ENCODE peak calls at places on chromosomes 2 and 18, in five cellular contexts. H is HCT116, A is HepG2, G is GM12878, O is H1. X is an unnamed sample.

GRCh38 chr2:2688231-2688630 is 357.2 kb upstream of the MYT1L start:
- DNase-seq in H (no peak), O (no peak), A (no peak), G (no peak), X (no peak)

GRCh38 chr18:13183790-13184189 is 34.8 kb upstream of the LDLRAD4 start:
- DNase-seq in O (no peak), G (no peak), A (no peak), H (no peak), X (no peak)

GRCh38 chr2:175195012-175195411 is 13.5 kb upstream of the ATP5MC3 start:
- DNase-seq in O (no peak), G (no peak), H (no peak), A (no peak), X (no peak)

GRCh38 chr2:190467575-190468083 is 59.5 kb downstream of the MFSD6 start:
- DNase-seq in O (no peak), A (no peak), G (no peak), H (no peak), X (no peak)

GRCh38 chr18:24514439-24514838 is 54.0 kb downstream of the HRH4 start:
- DNase-seq in A (peak; percentile 30), H (peak; percentile 84), G (no peak), O (no peak), X (peak; percentile 54)

GRCh38 chr2:79876430-79876829 is 363.6 kb downstream of the CTNNA2 start:
- DNase-seq in A (peak; percentile 15), H (no peak), G (no peak), O (no peak), X (no peak)

GRCh38 chr2:70679244-70679643 is 88.8 kb downstream of the ADD2 start:
- DNase-seq in H (no peak), G (no peak), A (no peak), O (no peak), X (no peak)

GRCh38 chr2:188378551-188378950 is 86.9 kb downstream of the GULP1 start:
- DNase-seq in G (no peak), H (no peak), O (no peak), A (no peak), X (no peak)

GRCh38 chr2:43484323-43484930 is 111.4 kb downstream of the THADA start:
- DNase-seq in G (no peak), O (no peak), A (peak; percentile 85), H (peak; percentile 73), X (peak; percentile 81)

GRCh38 chr2:28291811-28292455 is 100.7 kb upstream of the FOSL2 start:
- DNase-seq in O (no peak), H (no peak), G (no peak), A (no peak), X (no peak)

GRCh38 chr2:10344105-10345066 is 41.7 kb downstream of the HPCAL1 start:
- DNase-seq in G (no peak), H (no peak), A (no peak), O (no peak), X (no peak)

GRCh38 chr18:69250305-69251151 is 150.2 kb upstream of the DOK6 start:
- DNase-seq in O (no peak), A (no peak), G (no peak), H (no peak), X (no peak)

GRCh38 chr2:179332903-179333302 is 68.3 kb upstream of the SESTD1 start:
- DNase-seq in O (no peak), G (no peak), H (no peak), A (peak; percentile 61), X (no peak)

GRCh38 chr2:118121986-118122767 is 33.9 kb downstream of the INSIG2 start:
- DNase-seq in G (no peak), O (no peak), H (no peak), A (no peak), X (no peak)

GRCh38 chr2:200288670-200289429 is 17.6 kb upstream of the SPATS2L start:
- DNase-seq in G (no peak), A (no peak), O (no peak), H (no peak), X (no peak)

GRCh38 chr2:114049826-114050225 is 159.9 kb downstream of the ACTR3 start:
- DNase-seq in H (no peak), A (no peak), O (no peak), G (no peak), X (no peak)

GRCh38 chr2:69863310-69863709 is 30.4 kb upstream of the SNRNP27 start:
- DNase-seq in G (no peak), A (no peak), H (no peak), O (no peak), X (no peak)

GRCh38 chr2:217371681-217372297 is 511.9 kb upstream of the TNP1 start:
- DNase-seq in H (no peak), O (no peak), G (no peak), A (peak; percentile 22), X (no peak)

GRCh38 chr2:31269087-31269486 is 35.1 kb downstream of the EHD3 start:
- DNase-seq in O (no peak), G (no peak), A (no peak), H (no peak), X (no peak)

GRCh38 chr18:72868666-72869661 is 1.2 kb upstream of the NETO1 start:
- DNase-seq in A (no peak), G (no peak), O (peak; percentile 67), H (no peak), X (no peak)

GRCh38 chr18:59660976-59661743 is 36.1 kb downstream of the CCBE1 start:
- DNase-seq in G (no peak), H (no peak), A (no peak), O (no peak), X (no peak)

GRCh38 chr2:188600536-188601210 is 309.0 kb downstream of the GULP1 start:
- DNase-seq in H (no peak), A (no peak), O (no peak), G (no peak), X (no peak)

GRCh38 chr2:160429248-160430000 is 64.2 kb downstream of the RBMS1 start:
- DNase-seq in G (no peak), A (peak; percentile 52), O (no peak), H (peak; percentile 56), X (peak; percentile 34)

GRCh38 chr2:161416633-161417427 is 733 bp downstream of the TBR1 start:
- DNase-seq in H (no peak), A (no peak), O (peak; percentile 72), G (no peak), X (no peak)

GRCh38 chr2:1887915-1888314 is 143.6 kb upstream of the PXDN start:
- DNase-seq in A (no peak), G (no peak), O (no peak), H (peak; percentile 4), X (peak; percentile 25)

GRCh38 chr2:102142829-102143449 is 393 bp downstream of the IL1R1 start:
- DNase-seq in A (peak; percentile 39), H (no peak), O (peak; percentile 69), G (no peak), X (no peak)
- H3K4me2 ChIP-seq in A (peak overlapping the region; percentile 98), H (peak overlapping the region; percentile 96), O (peak overlapping the region; percentile 81), G (no peak overlapping the region), X (peak overlapping the region; percentile 82)

DNA sequence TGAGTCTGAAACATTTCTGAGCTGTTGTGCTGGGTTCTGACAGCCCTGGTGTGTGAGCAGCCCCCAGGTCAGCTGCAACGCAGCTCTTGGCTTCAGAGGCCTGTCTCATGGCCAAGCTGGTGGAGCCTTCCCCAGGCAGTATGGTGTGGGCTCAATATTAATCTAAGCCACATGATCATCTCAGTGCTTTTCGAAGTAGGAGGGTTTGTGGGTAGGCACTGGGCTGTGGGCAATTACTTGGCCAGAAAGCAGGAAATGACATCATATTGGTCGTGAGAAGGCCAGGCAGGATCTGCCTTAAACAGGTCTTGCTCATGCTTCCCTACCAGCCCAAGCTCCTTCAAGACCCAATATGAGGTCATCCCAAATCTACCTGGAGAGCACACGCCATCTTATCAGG is 26.9 kb downstream of the LOXHD1 start:
- DNase-seq in H (no peak), G (peak; percentile 1), O (peak; percentile 20), A (no peak), X (no peak)
- TF ChIP-seq ZNF274 in H (no peak), G (no peak), O (no peak), A (no peak), X (no peak)

DNA sequence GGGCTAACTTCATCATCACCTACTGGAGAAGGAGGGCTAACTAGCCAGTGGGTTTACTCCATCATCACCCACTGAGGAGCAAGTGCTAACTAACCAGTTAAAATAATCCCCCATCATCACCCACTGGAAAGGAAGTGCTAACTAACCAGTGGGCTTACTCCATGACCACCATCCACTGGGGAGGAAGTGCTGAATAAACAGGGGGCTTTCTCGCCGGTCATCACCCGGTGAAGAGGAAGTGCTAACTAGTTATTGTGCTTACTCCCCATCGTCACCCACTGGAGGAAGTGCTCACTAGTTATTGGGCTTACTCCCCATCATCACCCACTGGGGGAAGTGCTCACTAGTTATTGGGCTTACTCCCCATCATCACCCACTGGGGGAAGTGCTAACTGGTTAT is 124.4 kb upstream of the SALL3 start:
- DNase-seq in O (no peak), H (no peak), A (no peak), G (no peak), X (no peak)
- TF ChIP-seq JUND in O (no peak), H (no peak), A (no peak), G (no peak), X (no peak)

DNA sequence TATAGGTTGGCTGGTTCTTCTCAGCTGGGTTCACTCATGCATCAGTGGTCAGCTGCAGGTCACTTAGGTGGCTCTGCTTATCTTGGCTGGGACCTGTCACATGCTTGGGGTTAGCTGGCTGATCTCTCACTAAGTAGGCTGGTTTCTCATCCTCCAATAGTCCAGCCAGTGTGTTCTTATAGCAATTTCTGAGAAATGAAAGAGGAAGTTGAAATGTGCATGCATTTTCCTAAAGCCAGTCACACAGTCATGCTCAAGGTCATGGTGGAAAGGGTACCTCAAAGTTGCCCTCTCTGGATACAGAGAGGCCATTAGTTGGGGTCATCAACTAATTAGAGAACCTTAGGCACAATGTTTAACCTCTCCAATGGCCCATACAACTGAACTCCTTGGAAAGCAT is 64.4 kb downstream of the KLHL29 start:
- DNase-seq in G (peak; percentile 72), A (no peak), H (no peak), O (no peak), X (peak; percentile 11)
- H3K4me2 ChIP-seq in G (peak overlapping the region; percentile 77), A (no peak overlapping the region), H (no peak overlapping the region), O (no peak overlapping the region), X (no peak overlapping the region)

DNA sequence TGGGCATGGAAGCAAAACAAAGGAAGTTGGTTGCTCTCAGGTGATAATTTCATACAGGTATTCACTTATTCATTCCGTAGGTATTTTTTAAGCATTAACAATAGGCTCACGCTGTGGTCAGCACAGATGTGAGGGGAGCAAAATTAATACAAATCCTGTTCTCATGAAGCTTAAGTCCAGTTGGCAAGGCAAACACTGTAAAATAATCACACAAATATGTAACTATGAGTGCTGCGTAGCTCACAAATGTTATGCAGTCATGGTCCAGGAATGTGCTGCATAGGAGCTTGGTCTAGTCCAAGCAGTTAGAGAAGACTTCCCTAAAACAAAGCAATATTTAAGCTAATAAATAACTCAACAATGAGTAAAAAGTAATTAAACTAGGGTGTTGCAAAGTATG is 23.9 kb downstream of the SP5 start:
- DNase-seq in A (peak; percentile 54), O (no peak), H (peak; percentile 57), G (no peak), X (no peak)
- TF ChIP-seq ZNF274 in A (no peak), O (no peak), H (no peak), G (no peak), X (no peak)

GRCh38 chr18:44497757-44498490 is 182.8 kb upstream of the SETBP1 start:
- DNase-seq in H (no peak), A (no peak), G (no peak), O (no peak), X (no peak)
- TF ChIP-seq JUND in H (no peak), A (no peak), G (no peak), O (no peak), X (no peak)

GRCh38 chr2:170814551-170815245 is 2.0 kb upstream of the GAD1 start:
- DNase-seq in A (no peak), G (no peak), H (no peak), O (peak; percentile 53), X (no peak)
- H3K4me2 ChIP-seq in A (no peak overlapping the region), G (no peak overlapping the region), H (no peak overlapping the region), O (peak overlapping the region; percentile 89), X (no peak overlapping the region)

GRCh38 chr2:177617849-177618248 is 225.3 kb downstream of the AGPS start:
- DNase-seq in H (no peak), A (no peak), O (no peak), G (no peak), X (no peak)
- TF ChIP-seq ZNF274 in H (no peak), A (no peak), O (no peak), G (no peak), X (no peak)